ENCODE peak calls at places on chromosomes 1 and 21, in four cellular contexts. C, X, W and N are unnamed samples.

GRCh38 chr1:2611621-2612437 is 21.0 kb downstream of the MMEL1 start:
- DNase-seq in X (no peak), W (no peak), C (no peak), N (no peak)

GRCh38 chr1:116934586-116935207 is 25.0 kb downstream of the PTGFRN start:
- DNase-seq in X (no peak), W (no peak), C (no peak), N (peak)

GRCh38 chr1:239353536-239353935 is 32.8 kb upstream of the CHRM3 start:
- DNase-seq in X (no peak), C (no peak), W (no peak), N (no peak)

GRCh38 chr1:27031235-27032118 is 18.8 kb upstream of the TENT5B start:
- DNase-seq in X (peak), C (peak), W (no peak), N (peak)

GRCh38 chr1:220922951-220923350 is 43.7 kb downstream of the HLX start:
- DNase-seq in C (no peak), W (no peak), X (no peak), N (no peak)

GRCh38 chr1:220905650-220906560 is 26.7 kb downstream of the HLX start:
- DNase-seq in C (no peak), X (no peak), W (no peak), N (no peak)

GRCh38 chr1:228083871-228084278 is 1.4 kb downstream of the ARF1 start:
- DNase-seq in C (no peak), W (no peak), X (no peak), N (peak)

GRCh38 chr1:25556791-25557476 is 13.5 kb downstream of the LDLRAP1 start:
- DNase-seq in X (peak), C (no peak), W (no peak), N (no peak)

GRCh38 chr1:77322061-77322900 is 40.5 kb downstream of the AK5 start:
- DNase-seq in W (peak), X (peak), C (peak), N (peak)

GRCh38 chr1:155177918-155178281 is 4.3 kb downstream of the TRIM46 start:
- DNase-seq in X (no peak), C (no peak), W (no peak), N (no peak)

GRCh38 chr21:42207426-42207825 is 11.5 kb upstream of the ABCG1 start:
- DNase-seq in X (no peak), W (no peak), C (no peak), N (no peak)

GRCh38 chr21:23452384-23453083 is 2154.7 kb downstream of the MRPL39 start:
- DNase-seq in C (no peak), X (no peak), W (no peak), N (no peak)

DNA sequence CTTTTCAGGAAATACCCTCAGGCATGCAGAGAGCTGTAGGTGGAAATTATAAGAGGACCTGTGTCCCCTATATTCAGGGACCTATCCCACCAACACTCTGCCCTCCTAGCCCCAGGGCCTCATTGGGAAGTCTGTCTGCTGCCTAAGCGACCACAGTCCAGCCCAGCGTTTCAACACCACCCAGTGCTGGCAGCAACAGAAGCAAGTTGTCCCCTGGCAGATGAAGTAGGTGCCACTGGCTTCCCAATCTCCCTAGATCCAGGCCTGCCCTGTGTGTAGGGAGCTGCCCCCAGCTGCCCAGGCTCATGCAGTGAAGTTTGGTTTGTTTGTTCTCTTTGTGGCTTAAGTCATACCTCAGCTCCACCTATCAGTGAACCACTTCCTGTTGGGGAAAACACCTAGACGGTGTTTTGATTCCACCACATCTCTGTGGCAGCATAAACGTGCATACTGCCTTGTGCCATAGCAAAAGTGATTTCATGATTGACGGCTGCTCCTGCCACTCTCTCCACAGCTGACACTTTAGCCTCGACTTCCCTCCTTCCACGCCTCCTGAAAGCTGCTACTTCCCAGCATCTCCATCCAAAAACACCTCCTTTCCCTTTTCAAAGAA is 8.1 kb upstream of the LEFTY1 start:
- DNase-seq in W (peak), X (peak), C (peak), N (no peak)
- H3K27ac ChIP-seq in W (peak), X (no peak), C (no peak), N (no peak)

GRCh38 chr1:18602533-18603211 is 28.0 kb upstream of the PAX7 start:
- DNase-seq in X (no peak), W (no peak), C (no peak), N (no peak)

GRCh38 chr1:18599096-18599495 is 31.6 kb upstream of the PAX7 start:
- DNase-seq in W (no peak), X (no peak), C (no peak), N (no peak)

GRCh38 chr1:18603212-18603852 is 27.3 kb upstream of the PAX7 start:
- DNase-seq in C (no peak), X (no peak), W (no peak), N (no peak)

GRCh38 chr1:18597159-18598042 is 33.2 kb upstream of the PAX7 start:
- DNase-seq in W (peak), X (no peak), C (no peak), N (peak)

GRCh38 chr1:18599704-18600103 is 30.9 kb upstream of the PAX7 start:
- DNase-seq in W (no peak), X (no peak), C (no peak), N (no peak)
- TF ChIP-seq CTCF in W (no peak), X (no peak), C (peak), N (no peak)

GRCh38 chr1:66175107-66175506 is 358.8 kb upstream of the SGIP1 start:
- DNase-seq in W (no peak), C (no peak), X (no peak), N (no peak)
- H3K27ac ChIP-seq in W (peak), C (no peak), X (no peak), N (no peak)

GRCh38 chr1:55571767-55572166 is 356.6 kb upstream of the USP24 start:
- DNase-seq in C (no peak), W (no peak), X (no peak), N (peak)

GRCh38 chr1:55579332-55579996 is 364.3 kb upstream of the USP24 start:
- DNase-seq in W (no peak), X (no peak), C (no peak), N (no peak)

GRCh38 chr1:55580845-55581332 is 365.7 kb upstream of the USP24 start:
- DNase-seq in C (peak), W (no peak), X (peak), N (no peak)

GRCh38 chr1:55572878-55573734 is 357.9 kb upstream of the USP24 start:
- DNase-seq in X (peak), C (peak), W (peak), N (peak)

DNA sequence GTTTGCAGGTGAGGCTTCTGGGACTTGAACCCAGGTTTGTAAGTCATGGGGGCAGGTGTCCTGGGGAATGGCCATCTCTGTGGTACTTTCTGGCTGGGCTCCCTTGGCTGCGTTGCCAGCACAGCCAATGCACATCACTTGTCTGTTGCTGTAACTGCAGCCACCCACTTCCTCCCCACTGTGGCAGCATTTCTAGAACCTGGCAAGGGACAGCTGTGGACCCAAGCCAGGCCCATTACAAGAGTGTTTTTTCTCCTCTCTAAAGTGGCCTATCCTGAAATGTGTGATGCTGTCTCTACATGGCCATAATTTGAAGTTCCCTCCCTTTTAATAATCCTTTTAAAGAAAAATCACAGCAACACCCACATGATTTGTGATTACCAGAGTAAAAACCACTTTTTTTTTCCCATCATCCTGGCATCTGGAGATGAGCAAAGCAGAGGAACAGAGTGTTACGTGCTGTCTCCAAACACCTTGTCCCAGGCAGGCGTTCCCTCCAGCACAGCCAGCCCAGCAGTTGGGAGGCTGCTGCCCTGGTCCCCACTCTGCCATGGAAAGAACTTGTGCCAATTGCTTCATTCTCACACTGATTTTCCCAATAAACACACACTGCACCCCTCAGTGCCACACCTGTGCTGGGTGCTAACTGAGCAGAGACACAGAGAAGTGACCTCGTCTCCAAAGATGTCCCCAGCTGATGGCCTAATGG is 360.6 kb upstream of the USP24 start:
- DNase-seq in W (no peak), C (no peak), X (no peak), N (no peak)
- TF ChIP-seq CTCF in W (no peak), C (no peak), X (no peak), N (no peak)

GRCh38 chr1:17624540-17625256 is 85.2 kb downstream of the ARHGEF10L start:
- DNase-seq in X (peak), W (peak), C (peak), N (no peak)
- H3K27ac ChIP-seq in X (no peak), W (peak), C (peak), N (no peak)